ENCODE peak calls at places on chromosomes 13 and 19, in ten cellular contexts. H, Q, N, D, Z, X, F, K, J and C are unnamed samples.
A peak's percentile ranks its signal among the peaks of the same experiment; 100 is the strongest.

GRCh38 chr19:18650048-18650435 is 13.2 kb downstream of the KLHL26 start:
- DNase-seq in H (no peak), Q (no peak), N (no peak), D (no peak), Z (no peak), X (peak; percentile 82), F (no peak), K (no peak), J (no peak), C (no peak)

GRCh38 chr19:48617146-48617937 is 1.6 kb downstream of the RPL18 start:
- DNase-seq in H (no peak), Q (no peak), N (no peak), D (no peak), Z (peak; percentile 29), X (peak; percentile 68), F (no peak), K (peak; percentile 30), J (no peak), C (no peak)

GRCh38 chr19:48674921-48675824 is 2.4 kb upstream of the NTN5 start:
- DNase-seq in H (peak; percentile 88), Q (peak; percentile 32), N (peak; percentile 61), D (peak; percentile 74), Z (peak; percentile 91), X (peak; percentile 87), F (peak; percentile 80), K (peak; percentile 88), J (peak; percentile 58), C (peak; percentile 80)

GRCh38 chr13:92362717-92363116 is 863.9 kb upstream of the GPC6 start:
- DNase-seq in H (no peak), Q (no peak), N (no peak), D (no peak), Z (no peak), X (peak; percentile 72), F (no peak), K (no peak), J (no peak), C (no peak)

GRCh38 chr19:13823256-13823655 is 28.0 kb downstream of the ZSWIM4 start:
- DNase-seq in H (no peak), Q (no peak), N (no peak), D (no peak), Z (no peak), X (no peak), F (no peak), K (no peak), J (no peak), C (no peak)

GRCh38 chr13:21668665-21669599 is 1.9 kb upstream of the FGF9 start:
- DNase-seq in H (peak; percentile 14), Q (no peak), N (peak; percentile 25), D (peak; percentile 58), Z (peak; percentile 35), X (peak; percentile 32), F (no peak), K (peak; percentile 9), J (no peak), C (peak; percentile 31)

GRCh38 chr13:111158136-111158805 is 43.2 kb downstream of the ARHGEF7 start:
- DNase-seq in H (no peak), Q (no peak), N (no peak), D (no peak), Z (no peak), X (peak; percentile 46), F (no peak), K (no peak), J (no peak), C (no peak)

GRCh38 chr13:20136781-20137703 is 23.8 kb downstream of the GJA3 start:
- DNase-seq in H (no peak), Q (no peak), N (no peak), D (no peak), Z (peak; percentile 78), X (no peak), F (peak; percentile 65), K (peak; percentile 50), J (no peak), C (no peak)

GRCh38 chr13:41565221-41565620 is 107.9 kb downstream of the RGCC start:
- DNase-seq in H (no peak), Q (no peak), N (no peak), D (no peak), Z (no peak), X (peak; percentile 57), F (no peak), K (no peak), J (no peak), C (peak; percentile 85)

GRCh38 chr19:55212447-55212846 is 3.1 kb upstream of the PTPRH start:
- DNase-seq in H (no peak), Q (no peak), N (no peak), D (no peak), Z (peak; percentile 90), X (no peak), F (peak; percentile 60), K (peak; percentile 30), J (no peak), C (no peak)

GRCh38 chr13:102033719-102034446 is 368.0 kb downstream of the FGF14 start:
- DNase-seq in H (peak; percentile 50), Q (no peak), N (no peak), D (peak; percentile 86), Z (no peak), X (no peak), F (no peak), K (no peak), J (no peak), C (no peak)

GRCh38 chr13:96710166-96710866 is 284.0 kb downstream of the OXGR1 start:
- DNase-seq in H (no peak), Q (no peak), N (no peak), D (no peak), Z (no peak), X (no peak), F (no peak), K (no peak), J (no peak), C (peak; percentile 31)

GRCh38 chr13:74696148-74696922 is 562.1 kb upstream of the KLF12 start:
- DNase-seq in H (no peak), Q (no peak), N (no peak), D (no peak), Z (no peak), X (no peak), F (no peak), K (no peak), J (no peak), C (no peak)

GRCh38 chr13:111202745-111203144 is 87.6 kb downstream of the ARHGEF7 start:
- DNase-seq in H (no peak), Q (no peak), N (no peak), D (no peak), Z (no peak), X (peak; percentile 98), F (no peak), K (peak; percentile 98), J (no peak), C (peak; percentile 79)

GRCh38 chr19:17332677-17333581 is 1.7 kb downstream of the ANO8 start:
- DNase-seq in H (peak; percentile 64), Q (no peak), N (no peak), D (no peak), Z (peak; percentile 92), X (peak; percentile 59), F (no peak), K (peak; percentile 60), J (no peak), C (peak; percentile 63)

GRCh38 chr13:113656015-113656588 is 1.9 kb downstream of the ATP4B start:
- DNase-seq in H (no peak), Q (no peak), N (no peak), D (no peak), Z (no peak), X (no peak), F (peak; percentile 21), K (no peak), J (no peak), C (no peak)

GRCh38 chr19:38488811-38489481 is 55.5 kb downstream of the RYR1 start:
- DNase-seq in H (no peak), Q (no peak), N (no peak), D (no peak), Z (no peak), X (no peak), F (no peak), K (no peak), J (no peak), C (no peak)

GRCh38 chr13:108006619-108007018 is 208.7 kb downstream of the LIG4 start:
- DNase-seq in H (no peak), Q (no peak), N (no peak), D (no peak), Z (no peak), X (no peak), F (no peak), K (no peak), J (no peak), C (no peak)

GRCh38 chr19:33386361-33386858 is 12.9 kb downstream of the CEBPG start:
- DNase-seq in H (no peak), Q (no peak), N (no peak), D (no peak), Z (no peak), X (no peak), F (peak; percentile 16), K (no peak), J (no peak), C (no peak)

GRCh38 chr19:18282788-18283141 is 1.3 kb upstream of the JUND start:
- DNase-seq in H (no peak), Q (no peak), N (no peak), D (no peak), Z (peak; percentile 40), X (no peak), F (peak; percentile 55), K (no peak), J (no peak), C (no peak)

GRCh38 chr19:12603714-12604113 is 6.9 kb downstream of the ZNF490 start:
- DNase-seq in H (no peak), Q (no peak), N (peak; percentile 25), D (no peak), Z (no peak), X (no peak), F (no peak), K (no peak), J (no peak), C (peak; percentile 55)